ENCODE peak calls at places on chromosomes 13 and 19, in six cellular contexts. One of them, this sample, is unnamed.
A peak's percentile ranks its signal among the peaks of the same experiment; 100 is the strongest.

GRCh38 chr13:45206340-45206739 is 5.5 kb upstream of the KCTD4 start:
- DNase-seq in HS-27A: peak; percentile 59
- DNase-seq in H1: no peak
- DNase-seq in NCI-H1092: no peak
- DNase-seq in LoVo: peak; percentile 52
- DNase-seq in GM12891: no peak
- DNase-seq in this sample: no peak

GRCh38 chr19:4140237-4140711 is 13.2 kb upstream of the CREB3L3 start:
- DNase-seq in HS-27A: no peak
- DNase-seq in H1: peak; percentile 72
- DNase-seq in NCI-H1092: peak; percentile 42
- DNase-seq in LoVo: peak; percentile 75
- DNase-seq in GM12891: peak; percentile 58
- DNase-seq in this sample: peak; percentile 56

GRCh38 chr13:93502071-93502470 is 275.5 kb downstream of the GPC6 start:
- DNase-seq in HS-27A: no peak
- DNase-seq in H1: no peak
- DNase-seq in NCI-H1092: no peak
- DNase-seq in LoVo: no peak
- DNase-seq in GM12891: no peak
- DNase-seq in this sample: no peak

GRCh38 chr19:51501594-51502263 is at the start of gene SIGLEC12:
- DNase-seq in HS-27A: no peak
- DNase-seq in H1: no peak
- DNase-seq in NCI-H1092: no peak
- DNase-seq in LoVo: no peak
- DNase-seq in GM12891: no peak
- DNase-seq in this sample: no peak

GRCh38 chr19:4456566-4456842 is 1.1 kb downstream of the UBXN6 start:
- DNase-seq in HS-27A: peak; percentile 27
- DNase-seq in H1: no peak
- DNase-seq in NCI-H1092: peak; percentile 15
- DNase-seq in LoVo: no peak
- DNase-seq in GM12891: peak; percentile 27
- DNase-seq in this sample: no peak

GRCh38 chr19:41691268-41691970 is 3.3 kb upstream of the CEACAM7 start:
- DNase-seq in HS-27A: no peak
- DNase-seq in H1: peak; percentile 58
- DNase-seq in NCI-H1092: no peak
- DNase-seq in LoVo: peak; percentile 31
- DNase-seq in GM12891: no peak
- DNase-seq in this sample: peak; percentile 5

GRCh38 chr19:10567696-10568443 is 909 bp downstream of the CDKN2D start:
- DNase-seq in HS-27A: no peak
- DNase-seq in H1: no peak
- DNase-seq in NCI-H1092: peak; percentile 16
- DNase-seq in LoVo: no peak
- DNase-seq in GM12891: no peak
- DNase-seq in this sample: no peak

GRCh38 chr13:112744306-112745021 is 54.6 kb downstream of the ATP11A start:
- DNase-seq in HS-27A: no peak
- DNase-seq in H1: no peak
- DNase-seq in NCI-H1092: peak; percentile 50
- DNase-seq in LoVo: no peak
- DNase-seq in GM12891: no peak
- DNase-seq in this sample: peak; percentile 11

GRCh38 chr19:9958451-9958850 is 22.1 kb upstream of the OLFM2 start:
- DNase-seq in HS-27A: no peak
- DNase-seq in H1: no peak
- DNase-seq in NCI-H1092: no peak
- DNase-seq in LoVo: no peak
- DNase-seq in GM12891: no peak
- DNase-seq in this sample: no peak

GRCh38 chr19:3123088-3123721 is 12.6 kb upstream of the GNA15 start:
- DNase-seq in HS-27A: no peak
- DNase-seq in H1: no peak
- DNase-seq in NCI-H1092: no peak
- DNase-seq in LoVo: no peak
- DNase-seq in GM12891: no peak
- DNase-seq in this sample: no peak

GRCh38 chr13:99908129-99908805 is 63.3 kb downstream of the ZIC5 start:
- DNase-seq in HS-27A: no peak
- DNase-seq in H1: no peak
- DNase-seq in NCI-H1092: peak; percentile 95
- DNase-seq in LoVo: no peak
- DNase-seq in GM12891: no peak
- DNase-seq in this sample: peak; percentile 18

GRCh38 chr13:76792680-76793334 is 93.4 kb downstream of the KCTD12 start:
- DNase-seq in HS-27A: no peak
- DNase-seq in H1: no peak
- DNase-seq in NCI-H1092: no peak
- DNase-seq in LoVo: no peak
- DNase-seq in GM12891: no peak
- DNase-seq in this sample: no peak

GRCh38 chr13:51240888-51241475 is 18.8 kb downstream of the FAM124A start:
- DNase-seq in HS-27A: no peak
- DNase-seq in H1: peak; percentile 41
- DNase-seq in NCI-H1092: no peak
- DNase-seq in LoVo: no peak
- DNase-seq in GM12891: no peak
- DNase-seq in this sample: no peak

GRCh38 chr13:111034811-111035210 is 80.3 kb upstream of the ARHGEF7 start:
- DNase-seq in HS-27A: no peak
- DNase-seq in H1: no peak
- DNase-seq in NCI-H1092: no peak
- DNase-seq in LoVo: no peak
- DNase-seq in GM12891: no peak
- DNase-seq in this sample: no peak

This sample was measured in NCI-H1105.